ENCODE peak calls at places on chromosomes 13 and 19, in four cellular contexts. One of them, this sample, is unnamed.

GRCh38 chr19:41871573-41872383 is 5.3 kb upstream of the CD79A start:
- DNase-seq in BJ: no peak
- DNase-seq in T-cell: peak
- DNase-seq in AG04449: no peak
- DNase-seq in this sample: no peak

GRCh38 chr19:18733196-18733647 is 49.7 kb downstream of the CRTC1 start:
- DNase-seq in BJ: no peak
- DNase-seq in AG04449: peak
- DNase-seq in T-cell: no peak
- DNase-seq in this sample: no peak

GRCh38 chr19:44803442-44804428 is 5.2 kb upstream of the BCAM start:
- DNase-seq in T-cell: no peak
- DNase-seq in AG04449: no peak
- DNase-seq in BJ: no peak
- DNase-seq in this sample: no peak

GRCh38 chr19:15396436-15396835 is 16.8 kb upstream of the AKAP8 start:
- DNase-seq in AG04449: no peak
- DNase-seq in T-cell: no peak
- DNase-seq in BJ: no peak
- DNase-seq in this sample: no peak

GRCh38 chr13:107124129-107124718 is 556.3 kb upstream of the ARGLU1 start:
- DNase-seq in T-cell: no peak
- DNase-seq in BJ: no peak
- DNase-seq in AG04449: no peak
- DNase-seq in this sample: no peak

GRCh38 chr19:4034048-4035017 is 26.8 kb downstream of the PIAS4 start:
- DNase-seq in BJ: no peak
- DNase-seq in T-cell: no peak
- DNase-seq in AG04449: no peak
- DNase-seq in this sample: no peak

GRCh38 chr13:85241045-85241444 is 558.2 kb downstream of the SLITRK6 start:
- DNase-seq in AG04449: no peak
- DNase-seq in BJ: no peak
- DNase-seq in T-cell: no peak
- DNase-seq in this sample: no peak

GRCh38 chr19:48639483-48640375 is 2.5 kb upstream of the DBP start:
- DNase-seq in T-cell: no peak
- DNase-seq in BJ: no peak
- DNase-seq in AG04449: no peak
- DNase-seq in this sample: no peak

GRCh38 chr19:40313229-40313983 is 28.3 kb upstream of the AKT2 start:
- DNase-seq in BJ: no peak
- DNase-seq in AG04449: no peak
- DNase-seq in T-cell: no peak
- DNase-seq in this sample: no peak

GRCh38 chr19:49833594-49833993 is 15.5 kb downstream of the MED25 start:
- DNase-seq in BJ: no peak
- DNase-seq in T-cell: no peak
- DNase-seq in AG04449: no peak
- DNase-seq in this sample: no peak

GRCh38 chr19:2087621-2088100 is 8.5 kb downstream of the MOB3A start:
- DNase-seq in T-cell: peak
- DNase-seq in AG04449: no peak
- DNase-seq in BJ: no peak
- DNase-seq in this sample: no peak

GRCh38 chr13:106096661-106097092 is 438.8 kb downstream of the EFNB2 start:
- DNase-seq in AG04449: no peak
- DNase-seq in T-cell: no peak
- DNase-seq in BJ: no peak
- DNase-seq in this sample: no peak

GRCh38 chr19:9323557-9323918 is 441 bp upstream of the ZNF559 start:
- DNase-seq in AG04449: peak
- DNase-seq in BJ: peak
- DNase-seq in T-cell: no peak
- DNase-seq in this sample: peak

GRCh38 chr13:51607165-51607564 is 22.9 kb downstream of the WDFY2 start:
- DNase-seq in BJ: no peak
- DNase-seq in AG04449: no peak
- DNase-seq in T-cell: no peak
- DNase-seq in this sample: no peak

GRCh38 chr19:30978639-30979038 is 370.6 kb downstream of the TSHZ3 start:
- DNase-seq in T-cell: no peak
- DNase-seq in AG04449: no peak
- DNase-seq in BJ: no peak
- DNase-seq in this sample: no peak

GRCh38 chr19:50332264-50333038 is 3.3 kb upstream of the KCNC3 start:
- DNase-seq in T-cell: no peak
- DNase-seq in BJ: no peak
- DNase-seq in AG04449: no peak
- DNase-seq in this sample: no peak

GRCh38 chr13:39132286-39132685 is 94.0 kb downstream of the NHLRC3 start:
- DNase-seq in AG04449: no peak
- DNase-seq in T-cell: no peak
- DNase-seq in BJ: no peak
- DNase-seq in this sample: no peak

GRCh38 chr13:110652231-110652730 is 36.9 kb downstream of the NAXD start:
- DNase-seq in BJ: no peak
- DNase-seq in AG04449: no peak
- DNase-seq in T-cell: no peak
- DNase-seq in this sample: no peak

GRCh38 chr19:55069137-55069858 is 6.3 kb upstream of the RDH13 start:
- DNase-seq in AG04449: no peak
- DNase-seq in BJ: no peak
- DNase-seq in T-cell: no peak
- DNase-seq in this sample: no peak

GRCh38 chr13:45048890-45049407 is 59.6 kb downstream of the GPALPP1 start:
- DNase-seq in AG04449: no peak
- DNase-seq in T-cell: no peak
- DNase-seq in BJ: no peak
- DNase-seq in this sample: no peak

GRCh38 chr19:6739390-6739883 is at the start of gene TRIP10:
- DNase-seq in AG04449: no peak
- DNase-seq in BJ: no peak
- DNase-seq in T-cell: peak
- DNase-seq in this sample: peak

GRCh38 chr19:17528610-17529009 is 17.2 kb downstream of the PGLS start:
- DNase-seq in BJ: no peak
- DNase-seq in T-cell: no peak
- DNase-seq in AG04449: no peak
- DNase-seq in this sample: no peak

This sample was measured in GM04504.